ENCODE peak calls at places on chromosomes 3 and 15, in ten cellular contexts. Y is heart right ventricle; O is pancreas; W is spleen; L is HCT116; B is PC-9; P is HepG2; H is Panc1; N is CD8-positive, alpha-beta memory T cell; K is prostate gland. F is an unnamed sample. For H3K4me1, the result is how much of the 10 kb centered on the place peaks cover.

GRCh38 chr15:77481670-77482069 is 61.0 kb downstream of the HMG20A start:
- DNase-seq in Y (no peak), O (no peak), W (no peak), L (no peak), B (no peak), P (no peak), H (no peak), N (no peak), K (no peak), F (no peak)

GRCh38 chr15:55394694-55395093 is 13.5 kb downstream of the CCPG1 start:
- DNase-seq in Y (no peak), O (no peak), W (no peak), L (no peak), B (no peak), P (no peak), H (no peak), N (no peak), K (no peak), F (no peak)

GRCh38 chr15:85527907-85528306 is 147.5 kb downstream of the AKAP13 start:
- DNase-seq in Y (peak), O (no peak), W (no peak), L (no peak), B (no peak), P (no peak), H (no peak), N (no peak), K (no peak), F (no peak)

GRCh38 chr3:123344175-123344908 is 104.5 kb downstream of the ADCY5 start:
- DNase-seq in Y (no peak), O (no peak), W (peak), L (no peak), B (no peak), P (no peak), H (no peak), N (no peak), K (no peak), F (no peak)

GRCh38 chr3:145243875-145244274 is 917.1 kb downstream of the PLOD2 start:
- DNase-seq in Y (no peak), O (no peak), W (no peak), L (no peak), B (no peak), P (no peak), H (no peak), N (no peak), K (no peak), F (no peak)

GRCh38 chr3:160478338-160478737 is 28.8 kb upstream of the TRIM59 start:
- DNase-seq in Y (no peak), O (no peak), W (no peak), L (no peak), B (no peak), P (no peak), H (no peak), N (no peak), K (no peak), F (no peak)

GRCh38 chr3:4588410-4588809 is 95.3 kb downstream of the ITPR1 start:
- DNase-seq in Y (no peak), O (no peak), W (no peak), L (no peak), B (no peak), P (no peak), H (no peak), N (no peak), K (no peak), F (no peak)

GRCh38 chr3:39013921-39014509 is 37.7 kb downstream of the SCN11A start:
- DNase-seq in Y (no peak), O (no peak), W (no peak), L (no peak), B (no peak), P (peak), H (no peak), N (no peak), K (no peak), F (no peak)

GRCh38 chr15:51267047-51267713 is 71.2 kb downstream of the CYP19A1 start:
- DNase-seq in Y (no peak), O (no peak), W (no peak), L (no peak), B (no peak), P (no peak), H (no peak), N (no peak), K (no peak), F (no peak)

GRCh38 chr3:148439254-148439822 is 258.4 kb upstream of the AGTR1 start:
- DNase-seq in Y (no peak), O (no peak), W (no peak), L (no peak), B (no peak), P (no peak), H (no peak), N (no peak), K (no peak), F (no peak)

GRCh38 chr3:189303584-189303983 is 131.8 kb downstream of the TPRG1 start:
- DNase-seq in Y (no peak), O (no peak), W (no peak), L (no peak), B (peak), P (no peak), H (no peak), N (no peak), K (no peak), F (no peak)

GRCh38 chr15:70713547-70714414 is 49.6 kb downstream of the UACA start:
- DNase-seq in Y (no peak), O (no peak), W (no peak), L (no peak), B (peak), P (no peak), H (no peak), N (no peak), K (no peak), F (no peak)

GRCh38 chr3:141279074-141279945 is 47.7 kb downstream of the PXYLP1 start:
- DNase-seq in Y (no peak), O (no peak), W (no peak), L (no peak), B (no peak), P (peak), H (no peak), N (no peak), K (no peak), F (no peak)

GRCh38 chr3:32759342-32759741 is 58.5 kb upstream of the TRIM71 start:
- DNase-seq in Y (no peak), O (no peak), W (no peak), L (no peak), B (no peak), P (no peak), H (no peak), N (no peak), K (no peak), F (no peak)

GRCh38 chr15:38389924-38390542 is 63.9 kb upstream of the FAM98B start:
- DNase-seq in Y (peak), O (peak), W (no peak), L (peak), B (no peak), P (peak), H (peak), N (peak), K (peak), F (peak)

GRCh38 chr3:124993462-124993861 is 58.9 kb upstream of the MUC13 start:
- DNase-seq in Y (peak), O (no peak), W (no peak), L (no peak), B (no peak), P (no peak), H (no peak), N (no peak), K (no peak), F (no peak)
- H3K4me1 ChIP-seq in Y (half or more), O (under half), W (under half), L (under half), B (under half), P (under half), H (under half), N (under half), K (under half), F (under half)

DNA sequence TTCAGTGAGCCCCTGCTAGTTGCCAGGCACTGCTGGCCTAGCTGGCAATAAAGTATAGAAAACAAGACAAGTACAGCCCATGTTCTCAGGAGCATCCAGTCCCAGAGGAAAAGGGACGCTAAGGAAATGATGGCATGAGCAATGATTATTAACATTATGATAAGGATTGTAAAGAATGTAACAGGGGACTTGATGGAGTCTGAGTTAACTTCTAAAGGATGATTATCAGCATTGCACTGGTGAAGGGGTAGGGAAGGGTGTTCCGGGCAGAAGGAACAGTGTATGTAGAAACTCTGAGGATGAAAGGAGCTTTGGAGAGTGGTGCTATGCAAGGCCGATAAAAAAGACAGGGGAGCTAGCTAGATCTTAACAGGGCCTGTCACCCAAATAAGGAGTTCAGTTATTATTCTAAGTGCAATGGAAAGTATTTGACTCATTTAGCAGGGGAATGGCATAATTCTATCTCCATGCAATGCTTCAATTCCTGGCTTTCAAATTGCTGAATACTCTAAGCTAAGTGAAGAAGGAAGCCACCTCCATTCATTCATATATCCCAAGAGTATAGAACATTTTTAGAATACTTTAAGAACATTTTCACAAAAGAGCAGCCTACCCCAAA is 258.2 kb upstream of the STT3B start:
- DNase-seq in Y (no peak), O (no peak), W (no peak), L (no peak), B (no peak), P (no peak), H (no peak), N (no peak), K (no peak), F (no peak)
- H3K27ac ChIP-seq in Y (no peak), O (peak), W (no peak), L (no peak), B (peak), P (peak), H (no peak), N (no peak), K (no peak), F (no peak)

GRCh38 chr3:127543441-127543840 is 47.1 kb downstream of the TPRA1 start:
- DNase-seq in Y (no peak), O (no peak), W (no peak), L (no peak), B (no peak), P (no peak), H (no peak), N (no peak), K (no peak), F (no peak)

GRCh38 chr3:127544806-127545545 is 45.6 kb downstream of the TPRA1 start:
- DNase-seq in Y (no peak), O (no peak), W (no peak), L (no peak), B (no peak), P (no peak), H (no peak), N (no peak), K (no peak), F (peak)

GRCh38 chr3:127541320-127541719 is 49.2 kb downstream of the TPRA1 start:
- DNase-seq in Y (no peak), O (no peak), W (no peak), L (no peak), B (no peak), P (no peak), H (no peak), N (no peak), K (no peak), F (no peak)

GRCh38 chr3:127544151-127544805 is 46.3 kb downstream of the TPRA1 start:
- DNase-seq in Y (peak), O (peak), W (peak), L (peak), B (peak), P (peak), H (peak), N (peak), K (peak), F (peak)

GRCh38 chr3:127542441-127542952 is 48.0 kb downstream of the TPRA1 start:
- DNase-seq in Y (no peak), O (peak), W (no peak), L (no peak), B (no peak), P (peak), H (no peak), N (no peak), K (peak), F (peak)
- H3K4me1 ChIP-seq in Y (under half), O (under half), W (under half), L (under half), B (under half), P (under half), H (under half), N (under half), K (under half), F (under half)

GRCh38 chr15:69446947-69447346 is 5.7 kb upstream of the RPLP1 start:
- DNase-seq in Y (no peak), O (no peak), W (no peak), L (no peak), B (no peak), P (no peak), H (no peak), N (no peak), K (no peak), F (no peak)
- H3K27ac ChIP-seq in Y (no peak), O (no peak), W (no peak), L (no peak), B (no peak), P (no peak), H (no peak), N (no peak), K (no peak), F (no peak)

GRCh38 chr15:60844010-60844409 is 365.1 kb upstream of the ICE2 start:
- DNase-seq in Y (no peak), O (no peak), W (no peak), L (no peak), B (no peak), P (peak), H (no peak), N (no peak), K (no peak), F (no peak)
- H3K4me1 ChIP-seq in Y (under half), O (under half), W (under half), L (under half), B (under half), P (under half), H (under half), N (half or more), K (under half), F (under half)

GRCh38 chr15:90459368-90459767 is 70.4 kb upstream of the CRTC3 start:
- DNase-seq in Y (peak), O (no peak), W (no peak), L (no peak), B (no peak), P (no peak), H (no peak), N (no peak), K (no peak), F (no peak)
- H3K27ac ChIP-seq in Y (peak), O (no peak), W (peak), L (no peak), B (no peak), P (no peak), H (no peak), N (no peak), K (no peak), F (no peak)

GRCh38 chr3:152323834-152324233 is 55.1 kb downstream of the MBNL1 start:
- DNase-seq in Y (no peak), O (no peak), W (no peak), L (no peak), B (peak), P (no peak), H (no peak), N (no peak), K (no peak), F (no peak)

GRCh38 chr3:152322756-152323155 is 54.0 kb downstream of the MBNL1 start:
- DNase-seq in Y (no peak), O (no peak), W (no peak), L (no peak), B (peak), P (no peak), H (no peak), N (no peak), K (no peak), F (no peak)

GRCh38 chr3:152321806-152322377 is 53.2 kb downstream of the MBNL1 start:
- DNase-seq in Y (no peak), O (no peak), W (no peak), L (no peak), B (peak), P (no peak), H (no peak), N (no peak), K (no peak), F (no peak)

GRCh38 chr3:152328841-152329240 is 60.1 kb downstream of the MBNL1 start:
- DNase-seq in Y (no peak), O (no peak), W (no peak), L (peak), B (peak), P (peak), H (peak), N (no peak), K (no peak), F (no peak)

GRCh38 chr3:152325136-152325535 is 56.4 kb downstream of the MBNL1 start:
- DNase-seq in Y (no peak), O (no peak), W (no peak), L (no peak), B (no peak), P (no peak), H (no peak), N (no peak), K (no peak), F (no peak)
- H3K4me1 ChIP-seq in Y (half or more), O (under half), W (half or more), L (under half), B (under half), P (under half), H (under half), N (half or more), K (under half), F (under half)

GRCh38 chr15:89776274-89777072 is at the start of gene MESP2:
- DNase-seq in Y (peak), O (peak), W (peak), L (peak), B (no peak), P (peak), H (no peak), N (peak), K (peak), F (peak)

GRCh38 chr15:89770041-89770440 is 6.1 kb upstream of the MESP2 start:
- DNase-seq in Y (no peak), O (no peak), W (no peak), L (no peak), B (peak), P (no peak), H (no peak), N (no peak), K (no peak), F (no peak)

GRCh38 chr15:89775815-89776214 is 317 bp upstream of the MESP2 start:
- DNase-seq in Y (no peak), O (no peak), W (peak), L (no peak), B (no peak), P (no peak), H (no peak), N (no peak), K (no peak), F (no peak)

GRCh38 chr15:89774492-89774891 is 1.6 kb upstream of the MESP2 start:
- DNase-seq in Y (no peak), O (no peak), W (peak), L (no peak), B (no peak), P (no peak), H (no peak), N (no peak), K (peak), F (no peak)

DNA sequence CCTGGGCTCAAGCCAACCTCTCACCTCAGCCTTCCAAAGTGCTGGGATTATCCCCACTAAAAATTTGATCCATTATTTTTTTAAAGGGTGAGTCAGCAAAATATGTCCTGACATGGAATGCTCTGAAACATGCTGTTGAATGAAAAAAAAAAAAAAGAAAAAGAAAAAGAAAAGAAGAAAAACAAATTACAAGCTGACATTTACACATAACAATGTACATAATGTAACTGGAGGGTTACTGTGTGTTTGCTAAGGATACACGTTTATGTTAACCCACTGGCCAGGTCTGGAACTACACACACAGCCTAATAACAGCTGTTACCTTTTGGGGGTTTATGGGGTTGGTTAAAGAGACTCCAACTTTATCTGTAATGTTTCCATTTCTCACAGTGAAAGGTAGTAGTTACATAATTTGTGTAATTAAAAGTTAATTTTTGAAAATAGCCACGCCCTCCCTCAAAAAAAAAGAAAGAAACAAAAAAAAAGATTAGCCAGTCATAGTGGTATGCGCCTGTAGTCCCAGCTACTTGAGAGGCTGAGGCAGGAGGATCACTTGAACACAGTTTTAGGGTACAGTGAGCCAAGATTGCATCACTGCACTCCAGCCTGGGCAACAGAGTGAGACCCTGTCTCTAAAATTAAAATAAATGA is 3.1 kb upstream of the MESP2 start:
- DNase-seq in Y (no peak), O (no peak), W (no peak), L (peak), B (peak), P (peak), H (no peak), N (no peak), K (no peak), F (no peak)
- H3K27ac ChIP-seq in Y (no peak), O (no peak), W (no peak), L (no peak), B (peak), P (no peak), H (no peak), N (no peak), K (peak), F (no peak)

F was measured in right lobe of liver.